ENCODE peak calls at places on chromosomes 12 and 14, in seven cellular contexts. B is natural killer cell; M is NCI-H1092; O is naive thymus-derived CD4-positive, alpha-beta T cell; J is neural progenitor cell; N is NCI-H748 treated with DMSO at 0.1 percent for 48 hours; K is lung. A is an unnamed sample.

GRCh38 chr14:30748343-30748742 is 126.0 kb upstream of the COCH start:
- DNase-seq in B (no peak), M (no peak), O (no peak), J (no peak), N (no peak), K (no peak), A (no peak)

GRCh38 chr12:130835436-130835835 is 3.6 kb downstream of the STX2 start:
- DNase-seq in B (no peak), M (no peak), O (no peak), J (no peak), N (no peak), K (no peak), A (no peak)

GRCh38 chr12:5068126-5068525 is 24.4 kb downstream of the KCNA5 start:
- DNase-seq in B (no peak), M (no peak), O (no peak), J (no peak), N (no peak), K (no peak), A (no peak)

GRCh38 chr12:84492381-84492883 is 420.2 kb downstream of the SLC6A15 start:
- DNase-seq in B (no peak), M (no peak), O (no peak), J (no peak), N (no peak), K (no peak), A (no peak)

GRCh38 chr12:111638576-111638975 is 39.5 kb upstream of the ATXN2 start:
- DNase-seq in B (no peak), M (no peak), O (no peak), J (no peak), N (no peak), K (no peak), A (no peak)

GRCh38 chr12:109631236-109632150 is 57.9 kb downstream of the MVK start:
- DNase-seq in B (no peak), M (no peak), O (no peak), J (no peak), N (no peak), K (no peak), A (no peak)

GRCh38 chr14:75283162-75283883 is 4.7 kb downstream of the FOS start:
- DNase-seq in B (peak; percentile 38), M (no peak), O (no peak), J (no peak), N (no peak), K (no peak), A (no peak)

GRCh38 chr12:32615441-32615840 is 63.7 kb upstream of the DNM1L start:
- DNase-seq in B (no peak), M (no peak), O (no peak), J (no peak), N (no peak), K (no peak), A (no peak)

GRCh38 chr14:94971750-94972149 is 185.6 kb downstream of the DICER1 start:
- DNase-seq in B (no peak), M (no peak), O (no peak), J (no peak), N (no peak), K (no peak), A (no peak)

GRCh38 chr12:53627919-53628318 is 1.7 kb upstream of the ATF7 start:
- DNase-seq in B (no peak), M (no peak), O (no peak), J (no peak), N (no peak), K (no peak), A (no peak)

GRCh38 chr14:68548194-68549056 is 244.4 kb downstream of the ZFP36L1 start:
- DNase-seq in B (no peak), M (peak; percentile 46), O (no peak), J (peak; percentile 68), N (no peak), K (peak; percentile 74), A (no peak)

GRCh38 chr12:53069621-53070410 is 9.4 kb downstream of the SPRYD3 start:
- DNase-seq in B (no peak), M (no peak), O (no peak), J (no peak), N (no peak), K (peak; percentile 30), A (no peak)

GRCh38 chr14:80567905-80568512 is 356.7 kb upstream of the DIO2 start:
- DNase-seq in B (no peak), M (no peak), O (no peak), J (no peak), N (no peak), K (no peak), A (no peak)

GRCh38 chr12:88642675-88643431 is 62.6 kb upstream of the KITLG start:
- DNase-seq in B (no peak), M (no peak), O (no peak), J (no peak), N (no peak), K (no peak), A (no peak)

GRCh38 chr12:107655281-107656065 is 30.1 kb upstream of the PWP1 start:
- DNase-seq in B (no peak), M (peak; percentile 56), O (no peak), J (no peak), N (no peak), K (no peak), A (no peak)

GRCh38 chr14:49971156-49972141 is 78.6 kb downstream of the ARF6 start:
- DNase-seq in B (no peak), M (peak; percentile 30), O (peak; percentile 74), J (no peak), N (no peak), K (no peak), A (no peak)

GRCh38 chr12:106780010-106780625 is 5.6 kb downstream of the RIC8B start:
- DNase-seq in B (no peak), M (no peak), O (no peak), J (no peak), N (peak; percentile 49), K (no peak), A (no peak)

GRCh38 chr12:39296496-39296895 is 146.4 kb downstream of the KIF21A start:
- DNase-seq in B (no peak), M (no peak), O (no peak), J (no peak), N (no peak), K (no peak), A (no peak)

GRCh38 chr12:11877869-11878780 is 192.6 kb upstream of the BCL2L14 start:
- DNase-seq in B (no peak), M (no peak), O (no peak), J (peak; percentile 23), N (peak; percentile 79), K (no peak), A (no peak)

GRCh38 chr14:57502581-57503254 is 9.1 kb upstream of the CCDC198 start:
- DNase-seq in B (no peak), M (no peak), O (no peak), J (no peak), N (no peak), K (no peak), A (no peak)

GRCh38 chr12:115963030-115963480 is 314.4 kb downstream of the MED13L start:
- DNase-seq in B (no peak), M (no peak), O (no peak), J (no peak), N (no peak), K (no peak), A (no peak)